ENCODE peak calls at places on chromosomes 13 and 19, in six cellular contexts. D is stimulated activated naive B cell treated with anti-CD40 and anti-IgM and Interleukin-4, amounts not matched to agents 10 μg/mL and 1 μg/mL and 100 μg/mL, for 72 hours; F is mucosa of gallbladder; L is posterior cingulate gyrus; B is naive B cell; Z is effector CD4-positive, alpha-beta T cell. S is an unnamed sample.

GRCh38 chr19:10289167-10289835 is 451 bp upstream of the ICAM5 start:
- DNase-seq in B (peak; percentile 53), Z (peak; percentile 48), D (peak; percentile 65), L (peak; percentile 46), F (no peak), S (no peak)

GRCh38 chr13:100608906-100609305 is 20.3 kb upstream of the GGACT start:
- DNase-seq in L (no peak), D (no peak), F (no peak), B (no peak), Z (no peak), S (peak; percentile 73)

GRCh38 chr13:30334663-30335386 is 27.5 kb upstream of the KATNAL1 start:
- DNase-seq in D (no peak), Z (peak; percentile 7), L (no peak), F (peak; percentile 53), B (no peak), S (no peak)

GRCh38 chr13:110445722-110446569 is 115.6 kb downstream of the RAB20 start:
- DNase-seq in F (no peak), D (no peak), B (no peak), Z (no peak), L (no peak), S (no peak)

GRCh38 chr13:70923863-70924752 is 815.9 kb upstream of the KLHL1 start:
- DNase-seq in Z (no peak), L (no peak), B (no peak), F (no peak), D (no peak), S (no peak)

GRCh38 chr19:55809381-55810058 is 22.3 kb downstream of the NLRP11 start:
- DNase-seq in F (peak; percentile 66), L (no peak), D (peak; percentile 61), B (peak; percentile 41), Z (no peak), S (no peak)

GRCh38 chr13:36778083-36778671 is 40.8 kb upstream of the RFXAP start:
- DNase-seq in L (no peak), B (no peak), Z (no peak), D (no peak), F (no peak), S (no peak)

GRCh38 chr19:49807888-49808675 is 5.0 kb downstream of the FUZ start:
- DNase-seq in F (no peak), Z (no peak), B (no peak), D (no peak), L (no peak), S (no peak)

GRCh38 chr13:24220086-24220703 is 59.7 kb downstream of the SPATA13 start:
- DNase-seq in B (peak; percentile 63), D (peak; percentile 38), Z (peak; percentile 51), L (no peak), F (peak; percentile 75), S (no peak)

GRCh38 chr19:1082165-1082927 is 12.8 kb downstream of the POLR2E start:
- DNase-seq in Z (peak; percentile 68), L (no peak), F (peak; percentile 89), D (peak; percentile 30), B (no peak), S (no peak)

GRCh38 chr19:35279374-35279773 is 3.0 kb upstream of the HAMP start:
- DNase-seq in F (no peak), D (no peak), L (no peak), Z (no peak), B (no peak), S (no peak)

GRCh38 chr19:6068711-6069110 is 41.6 kb downstream of the RFX2 start:
- DNase-seq in F (no peak), D (no peak), Z (no peak), L (no peak), B (no peak), S (no peak)

GRCh38 chr13:59906413-59907027 is 257.2 kb downstream of the DIAPH3 start:
- DNase-seq in F (no peak), D (no peak), B (no peak), Z (no peak), L (no peak), S (no peak)

GRCh38 chr19:56076413-56076998 is 44.6 kb downstream of the ZNF787 start:
- DNase-seq in B (peak; percentile 15), Z (peak; percentile 14), F (peak; percentile 65), L (peak; percentile 50), D (no peak), S (no peak)

S was measured in SIG-M5.